ENCODE peak calls at places on chromosomes 13 and 19, in seven cellular contexts. M is cardiac muscle cell; F is HFFc6; I is HT-29; B is midbrain; K is activated T-cell treated with anti-CD3 and anti-CD28 coated beads, Interleukin-2, amount 50 U/mL, for 72 hours; H is Peyer's patch. T is an unnamed sample.

GRCh38 chr19:3509566-3509989 is 3.5 kb downstream of the FZR1 start:
- DNase-seq in M (no peak), F (peak; percentile 83), I (no peak), B (no peak), K (peak; percentile 35), H (no peak), T (no peak)

GRCh38 chr19:41876847-41877489 is at the start of gene CD79A:
- DNase-seq in M (no peak), F (no peak), I (peak; percentile 1), B (no peak), K (no peak), H (peak; percentile 94), T (no peak)

GRCh38 chr13:51644649-51645048 is 60.4 kb downstream of the WDFY2 start:
- DNase-seq in M (no peak), F (peak; percentile 36), I (no peak), B (no peak), K (no peak), H (no peak), T (no peak)

GRCh38 chr19:35346193-35347052 is 1.3 kb upstream of the FFAR1 start:
- DNase-seq in M (no peak), F (no peak), I (no peak), B (no peak), K (peak; percentile 87), H (peak; percentile 76), T (no peak)

GRCh38 chr19:13096968-13097330 is 5.7 kb downstream of the LYL1 start:
- DNase-seq in M (no peak), F (no peak), I (no peak), B (no peak), K (no peak), H (no peak), T (no peak)

GRCh38 chr19:46191972-46192371 is 37.6 kb upstream of the IGFL1 start:
- DNase-seq in M (no peak), F (no peak), I (no peak), B (no peak), K (no peak), H (no peak), T (no peak)

GRCh38 chr19:45515081-45515624 is 7.9 kb downstream of the VASP start:
- DNase-seq in M (no peak), F (no peak), I (no peak), B (peak; percentile 24), K (no peak), H (peak; percentile 86), T (no peak)

GRCh38 chr13:40780822-40781401 is 8.5 kb upstream of the SLC25A15 start:
- DNase-seq in M (no peak), F (no peak), I (peak; percentile 36), B (no peak), K (no peak), H (no peak), T (no peak)

GRCh38 chr19:1000095-1000494 is at the start of gene GRIN3B:
- DNase-seq in M (peak; percentile 85), F (peak; percentile 28), I (no peak), B (no peak), K (peak; percentile 78), H (peak; percentile 55), T (no peak)

GRCh38 chr13:99356216-99357089 is 49.3 kb upstream of the GPR183 start:
- DNase-seq in M (no peak), F (no peak), I (no peak), B (no peak), K (peak; percentile 65), H (peak; percentile 72), T (peak; percentile 89)

GRCh38 chr19:28457620-28458019 is 755.3 kb downstream of the UQCRFS1 start:
- DNase-seq in M (no peak), F (no peak), I (no peak), B (no peak), K (no peak), H (no peak), T (no peak)

GRCh38 chr19:48623556-48624066 is 4.3 kb downstream of the SPHK2 start:
- DNase-seq in M (no peak), F (no peak), I (peak; percentile 33), B (no peak), K (no peak), H (no peak), T (no peak)

GRCh38 chr19:42290523-42291436 is 11.2 kb upstream of the PRR19 start:
- DNase-seq in M (peak; percentile 52), F (no peak), I (peak; percentile 88), B (no peak), K (peak; percentile 66), H (peak; percentile 71), T (no peak)

GRCh38 chr19:14405758-14406644 is 13.1 kb downstream of the DDX39A start:
- DNase-seq in M (peak; percentile 97), F (peak; percentile 47), I (peak; percentile 81), B (peak; percentile 91), K (peak; percentile 97), H (peak; percentile 80), T (peak; percentile 31)

GRCh38 chr19:3548594-3548993 is 8.8 kb downstream of the MFSD12 start:
- DNase-seq in M (no peak), F (no peak), I (no peak), B (peak; percentile 44), K (no peak), H (no peak), T (no peak)

GRCh38 chr19:39996218-39996810 is 546 bp upstream of the ZNF546 start:
- DNase-seq in M (peak; percentile 22), F (peak; percentile 81), I (no peak), B (peak; percentile 55), K (peak; percentile 59), H (peak; percentile 20), T (peak; percentile 30)

GRCh38 chr19:35848486-35848885 is 3.8 kb downstream of the NPHS1 start:
- DNase-seq in M (no peak), F (no peak), I (no peak), B (no peak), K (no peak), H (no peak), T (no peak)

GRCh38 chr13:52411629-52412028 is 5.7 kb upstream of the THSD1 start:
- DNase-seq in M (no peak), F (peak; percentile 31), I (peak; percentile 16), B (no peak), K (peak; percentile 19), H (no peak), T (peak; percentile 92)

GRCh38 chr13:97141564-97142005 is 80.5 kb upstream of the MBNL2 start:
- DNase-seq in M (peak; percentile 20), F (peak; percentile 87), I (peak; percentile 99), B (no peak), K (peak; percentile 35), H (no peak), T (peak; percentile 64)

GRCh38 chr13:76792680-76793334 is 93.4 kb downstream of the KCTD12 start:
- DNase-seq in M (no peak), F (peak; percentile 57), I (no peak), B (no peak), K (no peak), H (no peak), T (peak; percentile 75)

GRCh38 chr13:113815151-113816058 is 48.5 kb downstream of the GAS6 start:
- DNase-seq in M (no peak), F (no peak), I (no peak), B (no peak), K (peak; percentile 53), H (no peak), T (no peak)

GRCh38 chr19:27776020-27776419 is 1436.9 kb downstream of the UQCRFS1 start:
- DNase-seq in M (no peak), F (peak; percentile 0), I (peak; percentile 75), B (no peak), K (no peak), H (no peak), T (no peak)

GRCh38 chr19:38545596-38545995 is 72.2 kb downstream of the MAP4K1 start:
- DNase-seq in M (no peak), F (no peak), I (no peak), B (no peak), K (no peak), H (no peak), T (peak; percentile 4)

GRCh38 chr13:40315416-40316064 is 350.9 kb downstream of the FOXO1 start:
- DNase-seq in M (no peak), F (no peak), I (no peak), B (no peak), K (peak; percentile 63), H (no peak), T (no peak)

GRCh38 chr19:41123716-41124244 is 9.5 kb downstream of the CYP2F1 start:
- DNase-seq in M (no peak), F (no peak), I (no peak), B (no peak), K (no peak), H (no peak), T (no peak)

GRCh38 chr19:39546599-39546998 is 6.6 kb upstream of the EID2 start:
- DNase-seq in M (no peak), F (no peak), I (no peak), B (no peak), K (no peak), H (no peak), T (no peak)

GRCh38 chr13:94705081-94705751 is 7.1 kb downstream of the SOX21 start:
- DNase-seq in M (no peak), F (no peak), I (no peak), B (no peak), K (no peak), H (no peak), T (no peak)

GRCh38 chr13:25977216-25977615 is 74.6 kb downstream of the SHISA2 start:
- DNase-seq in M (peak; percentile 10), F (no peak), I (no peak), B (no peak), K (no peak), H (no peak), T (no peak)

GRCh38 chr19:47490031-47490430 is 6.0 kb upstream of the KPTN start:
- DNase-seq in M (no peak), F (no peak), I (no peak), B (no peak), K (no peak), H (no peak), T (no peak)

GRCh38 chr13:50572129-50572528 is 271.4 kb downstream of the DLEU7 start:
- DNase-seq in M (no peak), F (no peak), I (no peak), B (no peak), K (no peak), H (no peak), T (no peak)

GRCh38 chr13:110363009-110363408 is 55.9 kb downstream of the COL4A2 start:
- DNase-seq in M (no peak), F (no peak), I (no peak), B (no peak), K (no peak), H (no peak), T (no peak)

GRCh38 chr19:53394522-53394973 is 401 bp upstream of the ZNF765 start:
- DNase-seq in M (peak; percentile 60), F (no peak), I (no peak), B (no peak), K (no peak), H (no peak), T (peak; percentile 17)

GRCh38 chr13:66665991-66666390 is 564.1 kb downstream of the PCDH9 start:
- DNase-seq in M (peak; percentile 45), F (peak; percentile 94), I (peak; percentile 42), B (peak; percentile 33), K (no peak), H (no peak), T (peak; percentile 96)

GRCh38 chr13:45880242-45880641 is 28.7 kb upstream of the SIAH3 start:
- DNase-seq in M (no peak), F (no peak), I (no peak), B (no peak), K (no peak), H (no peak), T (no peak)

GRCh38 chr13:43239441-43239840 is 216.1 kb downstream of the DNAJC15 start:
- DNase-seq in M (no peak), F (peak; percentile 42), I (no peak), B (no peak), K (no peak), H (no peak), T (no peak)

GRCh38 chr19:43820098-43820860 is 6.8 kb upstream of the ZNF283 start:
- DNase-seq in M (no peak), F (no peak), I (no peak), B (peak; percentile 60), K (peak; percentile 20), H (no peak), T (peak; percentile 27)

GRCh38 chr13:39023761-39024160 is 14.1 kb downstream of the PROSER1 start:
- DNase-seq in M (no peak), F (no peak), I (peak; percentile 68), B (no peak), K (no peak), H (no peak), T (no peak)

GRCh38 chr13:95710313-95710712 is 33.4 kb downstream of the DNAJC3 start:
- DNase-seq in M (no peak), F (peak; percentile 39), I (no peak), B (no peak), K (no peak), H (no peak), T (peak; percentile 38)

T was measured in stromal cell of bone marrow.